ENCODE peak calls at places on chromosome 1, in six cellular contexts. G is HCT116, E is K562, Q is HepG2, I is GM12878, J is H1. Y is an unnamed sample.

GRCh38 chr1:220271706-220272046 is 577 bp downstream of the RAB3GAP2 start:
- DNase-seq in G (peak), E (peak), Q (no peak), I (no peak), J (no peak), Y (peak)

GRCh38 chr1:228647523-228648444 is 87.5 kb upstream of the RHOU start:
- DNase-seq in G (peak), E (peak), Q (peak), I (no peak), J (peak), Y (peak)

GRCh38 chr1:119101563-119101962 is 38.9 kb downstream of the WARS2 start:
- DNase-seq in G (no peak), E (no peak), Q (no peak), I (no peak), J (no peak), Y (no peak)

GRCh38 chr1:119582801-119583200 is 65.3 kb downstream of the ZNF697 start:
- DNase-seq in G (peak), E (peak), Q (peak), I (no peak), J (peak), Y (peak)

GRCh38 chr1:183812686-183813569 is 8.0 kb downstream of the RGL1 start:
- DNase-seq in G (no peak), E (no peak), Q (peak), I (no peak), J (no peak), Y (peak)

GRCh38 chr1:183896466-183897026 is 91.6 kb downstream of the RGL1 start:
- DNase-seq in G (no peak), E (no peak), Q (no peak), I (no peak), J (no peak), Y (no peak)

GRCh38 chr1:183646780-183647179 is 6.3 kb downstream of the APOBEC4 start:
- DNase-seq in G (no peak), E (no peak), Q (no peak), I (no peak), J (no peak), Y (no peak)

GRCh38 chr1:64479874-64480273 is 9.9 kb downstream of the CACHD1 start:
- DNase-seq in G (no peak), E (no peak), Q (no peak), I (no peak), J (no peak), Y (no peak)

GRCh38 chr1:230550428-230550827 is 91.9 kb upstream of the COG2 start:
- DNase-seq in G (no peak), E (no peak), Q (no peak), I (no peak), J (no peak), Y (no peak)

GRCh38 chr1:31007462-31007991 is 58.0 kb downstream of the PUM1 start:
- DNase-seq in G (no peak), E (no peak), Q (no peak), I (no peak), J (no peak), Y (no peak)

GRCh38 chr1:221174598-221174997 is 295.4 kb downstream of the HLX start:
- DNase-seq in G (no peak), E (no peak), Q (no peak), I (no peak), J (no peak), Y (peak)

GRCh38 chr1:72547412-72547811 is 265.1 kb upstream of the NEGR1 start:
- DNase-seq in G (no peak), E (no peak), Q (no peak), I (no peak), J (no peak), Y (peak)

GRCh38 chr1:36511804-36512798 is 29.4 kb upstream of the CSF3R start:
- DNase-seq in G (no peak), E (no peak), Q (no peak), I (no peak), J (no peak), Y (no peak)

GRCh38 chr1:101507547-101507971 is 270.7 kb downstream of the S1PR1 start:
- DNase-seq in G (no peak), E (no peak), Q (no peak), I (no peak), J (no peak), Y (no peak)

GRCh38 chr1:84969489-84970250 is 27.2 kb downstream of the MCOLN2 start:
- DNase-seq in G (no peak), E (no peak), Q (no peak), I (peak), J (no peak), Y (no peak)

GRCh38 chr1:159795534-159795933 is 6.6 kb upstream of the FCRL6 start:
- DNase-seq in G (no peak), E (no peak), Q (no peak), I (no peak), J (no peak), Y (no peak)

GRCh38 chr1:78279051-78279450 is 211.7 kb upstream of the PTGFR start:
- DNase-seq in G (no peak), E (no peak), Q (no peak), I (no peak), J (no peak), Y (no peak)

GRCh38 chr1:62327360-62328051 is 8.3 kb upstream of the KANK4 start:
- DNase-seq in G (no peak), E (no peak), Q (no peak), I (no peak), J (peak), Y (no peak)

GRCh38 chr1:25168193-25169071 is 63.9 kb downstream of the SYF2 start:
- DNase-seq in G (no peak), E (no peak), Q (peak), I (no peak), J (peak), Y (no peak)

GRCh38 chr1:156097499-156098178 is 15.4 kb upstream of the MEX3A start:
- DNase-seq in G (no peak), E (no peak), Q (no peak), I (peak), J (no peak), Y (no peak)

GRCh38 chr1:30830537-30830936 is 73.0 kb upstream of the LAPTM5 start:
- DNase-seq in G (no peak), E (no peak), Q (no peak), I (no peak), J (no peak), Y (no peak)

GRCh38 chr1:25020851-25021585 is 90.9 kb upstream of the RUNX3 start:
- DNase-seq in G (no peak), E (no peak), Q (no peak), I (no peak), J (no peak), Y (no peak)

GRCh38 chr1:186474208-186474607 is 13.3 kb upstream of the PDC start:
- DNase-seq in G (no peak), E (no peak), Q (no peak), I (no peak), J (no peak), Y (no peak)

GRCh38 chr1:183630748-183631147 is 4.8 kb downstream of the ARPC5 start:
- DNase-seq in G (no peak), E (no peak), Q (no peak), I (no peak), J (no peak), Y (no peak)

GRCh38 chr1:94812985-94813384 is 7.2 kb upstream of the SLC44A3 start:
- DNase-seq in G (no peak), E (no peak), Q (no peak), I (no peak), J (no peak), Y (no peak)

GRCh38 chr1:234691567-234691966 is 81.6 kb upstream of the IRF2BP2 start:
- DNase-seq in G (peak), E (peak), Q (no peak), I (no peak), J (no peak), Y (no peak)

GRCh38 chr1:211938473-211939080 is 96.8 kb downstream of the INTS7 start:
- DNase-seq in G (no peak), E (no peak), Q (no peak), I (peak), J (no peak), Y (no peak)

GRCh38 chr1:211932581-211933010 is 102.0 kb upstream of the LPGAT1 start:
- DNase-seq in G (no peak), E (peak), Q (no peak), I (no peak), J (no peak), Y (no peak)

GRCh38 chr1:211939876-211940468 is 95.4 kb downstream of the INTS7 start:
- DNase-seq in G (no peak), E (no peak), Q (no peak), I (peak), J (no peak), Y (no peak)

GRCh38 chr1:211934315-211934714 is 101.0 kb downstream of the INTS7 start:
- DNase-seq in G (no peak), E (no peak), Q (no peak), I (no peak), J (no peak), Y (no peak)

DNA sequence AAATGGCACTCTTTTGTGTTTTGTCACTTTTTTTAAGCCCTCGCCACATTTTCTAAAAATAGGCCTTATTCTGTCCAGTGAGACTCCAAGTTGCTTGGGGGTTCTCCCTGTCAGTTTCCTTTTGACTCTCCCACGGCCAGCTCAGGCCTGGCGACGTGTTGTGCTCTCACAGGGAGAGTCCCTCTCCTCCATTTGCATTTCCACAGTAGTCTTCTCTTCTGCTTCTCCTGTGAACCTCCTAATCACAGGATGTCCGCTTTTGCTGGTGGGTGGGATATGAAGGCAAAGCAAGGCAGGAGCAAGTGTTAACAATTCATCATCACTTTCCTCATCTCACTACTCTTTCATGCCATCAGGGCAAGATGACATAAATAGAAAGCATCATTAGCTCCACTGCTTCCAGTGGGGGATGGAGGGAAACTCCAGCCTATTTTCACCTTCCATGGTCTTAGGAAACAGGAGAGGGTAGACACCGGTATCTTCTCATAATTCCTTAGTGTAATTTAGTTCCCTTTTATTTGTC is 99.8 kb downstream of the INTS7 start:
- DNase-seq in G (no peak), E (no peak), Q (no peak), I (peak), J (no peak), Y (no peak)
- H3K4me3 ChIP-seq in G (no peak), E (no peak), Q (no peak), I (peak), J (no peak), Y (no peak)

GRCh38 chr1:99277066-99277465 is 12.8 kb downstream of the PLPPR4 start:
- DNase-seq in G (no peak), E (no peak), Q (peak), I (no peak), J (no peak), Y (no peak)
- TF ChIP-seq ZNF274 in G (no peak), E (no peak), Q (no peak), I (no peak), J (no peak), Y (no peak)

GRCh38 chr1:48469616-48470500 is 2.1 kb downstream of the SPATA6 start:
- DNase-seq in G (no peak), E (no peak), Q (no peak), I (no peak), J (no peak), Y (no peak)
- H3K4me3 ChIP-seq in G (no peak), E (no peak), Q (no peak), I (no peak), J (no peak), Y (no peak)

GRCh38 chr1:21589618-21590017 is 79.5 kb downstream of the RAP1GAP start:
- DNase-seq in G (no peak), E (no peak), Q (no peak), I (no peak), J (no peak), Y (no peak)
- TF ChIP-seq ZNF274 in G (no peak), E (no peak), Q (no peak), I (no peak), J (no peak), Y (no peak)